ENCODE peak calls at places on chromosomes 5 and 9, in five cellular contexts. D is thoracic aorta, C is heart right ventricle, J is HCT116, P is sigmoid colon. Q is an unnamed sample. For H3K4me1 and H3K27me3, the result is how much of the 10 kb centered on the place peaks cover.

GRCh38 chr5:33743089-33743488 is 148.7 kb downstream of the ADAMTS12 start:
- DNase-seq in D (no peak), C (no peak), J (no peak), P (no peak), Q (no peak)

GRCh38 chr9:88530051-88530450 is 4.9 kb upstream of the NXNL2 start:
- DNase-seq in D (no peak), C (no peak), J (no peak), P (no peak), Q (no peak)

GRCh38 chr5:59483971-59484472 is 409.5 kb downstream of the PDE4D start:
- DNase-seq in D (no peak), C (no peak), J (no peak), P (no peak), Q (no peak)

GRCh38 chr5:2887401-2888348 is 136.2 kb upstream of the IRX2 start:
- DNase-seq in D (no peak), C (no peak), J (no peak), P (peak), Q (no peak)

GRCh38 chr5:93584531-93585053 is 1.6 kb downstream of the NR2F1 start:
- DNase-seq in D (no peak), C (no peak), J (no peak), P (no peak), Q (no peak)

GRCh38 chr9:1210954-1211353 is 160.8 kb downstream of the DMRT2 start:
- DNase-seq in D (no peak), C (no peak), J (no peak), P (no peak), Q (no peak)

GRCh38 chr9:134829356-134829937 is 51.2 kb upstream of the FCN2 start:
- DNase-seq in D (no peak), C (no peak), J (no peak), P (no peak), Q (no peak)

GRCh38 chr9:79661926-79662552 is 90.3 kb downstream of the TLE4 start:
- DNase-seq in D (no peak), C (no peak), J (no peak), P (no peak), Q (no peak)

GRCh38 chr5:6525910-6526309 is 77.3 kb downstream of the UBE2QL1 start:
- DNase-seq in D (no peak), C (no peak), J (peak), P (no peak), Q (no peak)

GRCh38 chr9:99919930-99920329 is 13.5 kb downstream of the STX17 start:
- DNase-seq in D (no peak), C (no peak), J (no peak), P (no peak), Q (no peak)

GRCh38 chr5:62011072-62011664 is 294.8 kb upstream of the KIF2A start:
- DNase-seq in D (no peak), C (no peak), J (no peak), P (no peak), Q (no peak)

GRCh38 chr5:77569409-77569808 is 69.1 kb downstream of the OTP start:
- DNase-seq in D (no peak), C (no peak), J (no peak), P (no peak), Q (no peak)

GRCh38 chr5:73654861-73655318 is 28.9 kb downstream of the ARHGEF28 start:
- DNase-seq in D (no peak), C (no peak), J (no peak), P (no peak), Q (no peak)

GRCh38 chr5:178407646-178408045 is 175.0 kb upstream of the PHYKPL start:
- DNase-seq in D (no peak), C (no peak), J (no peak), P (no peak), Q (no peak)

GRCh38 chr5:35129276-35129675 is 81.5 kb upstream of the AGXT2 start:
- DNase-seq in D (no peak), C (no peak), J (no peak), P (no peak), Q (no peak)

GRCh38 chr5:14503017-14503680 is 78.4 kb upstream of the OTULINL start:
- DNase-seq in D (no peak), C (no peak), J (no peak), P (no peak), Q (no peak)

GRCh38 chr9:116409124-116409523 is 255.5 kb downstream of the PAPPA start:
- DNase-seq in D (no peak), C (no peak), J (no peak), P (no peak), Q (no peak)

GRCh38 chr5:139645495-139645871 is 2.7 kb upstream of the CXXC5 start:
- DNase-seq in D (no peak), C (no peak), J (no peak), P (peak), Q (no peak)

GRCh38 chr5:93252165-93252564 is 328.9 kb downstream of the NR2F1-AS1 start:
- DNase-seq in D (no peak), C (no peak), J (peak), P (no peak), Q (no peak)

GRCh38 chr9:27184556-27185351 is 75.7 kb downstream of the TEK start:
- DNase-seq in D (no peak), C (no peak), J (no peak), P (no peak), Q (no peak)

GRCh38 chr9:130240410-130241197 is 25.0 kb upstream of the HMCN2 start:
- DNase-seq in D (no peak), C (no peak), J (peak), P (peak), Q (no peak)
- H3K4me1 ChIP-seq in D (under half), C (under half), J (under half), P (under half), Q (under half)

DNA sequence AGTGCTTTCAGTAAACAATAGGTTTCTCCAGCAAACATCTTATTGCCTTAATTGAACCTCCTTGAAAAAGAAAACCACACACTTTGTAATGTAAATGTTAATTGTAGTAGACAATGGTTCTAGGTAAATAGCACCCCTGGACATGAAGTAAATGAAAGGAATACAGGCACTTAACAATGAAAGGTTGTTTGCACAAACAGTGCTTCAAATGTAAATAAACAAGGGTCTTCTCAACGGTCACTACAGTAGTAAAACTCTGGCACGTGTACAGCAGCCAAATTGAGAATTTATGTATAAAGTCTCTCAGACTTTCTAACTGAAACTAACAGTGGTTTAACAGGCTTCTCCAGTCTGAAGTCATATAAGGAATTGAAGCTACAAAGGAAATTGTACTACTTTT is 218.4 kb downstream of the MEF2C start:
- DNase-seq in D (no peak), C (no peak), J (no peak), P (no peak), Q (no peak)
- H3K27me3 ChIP-seq in D (half or more), C (under half), J (under half), P (half or more), Q (half or more)

DNA sequence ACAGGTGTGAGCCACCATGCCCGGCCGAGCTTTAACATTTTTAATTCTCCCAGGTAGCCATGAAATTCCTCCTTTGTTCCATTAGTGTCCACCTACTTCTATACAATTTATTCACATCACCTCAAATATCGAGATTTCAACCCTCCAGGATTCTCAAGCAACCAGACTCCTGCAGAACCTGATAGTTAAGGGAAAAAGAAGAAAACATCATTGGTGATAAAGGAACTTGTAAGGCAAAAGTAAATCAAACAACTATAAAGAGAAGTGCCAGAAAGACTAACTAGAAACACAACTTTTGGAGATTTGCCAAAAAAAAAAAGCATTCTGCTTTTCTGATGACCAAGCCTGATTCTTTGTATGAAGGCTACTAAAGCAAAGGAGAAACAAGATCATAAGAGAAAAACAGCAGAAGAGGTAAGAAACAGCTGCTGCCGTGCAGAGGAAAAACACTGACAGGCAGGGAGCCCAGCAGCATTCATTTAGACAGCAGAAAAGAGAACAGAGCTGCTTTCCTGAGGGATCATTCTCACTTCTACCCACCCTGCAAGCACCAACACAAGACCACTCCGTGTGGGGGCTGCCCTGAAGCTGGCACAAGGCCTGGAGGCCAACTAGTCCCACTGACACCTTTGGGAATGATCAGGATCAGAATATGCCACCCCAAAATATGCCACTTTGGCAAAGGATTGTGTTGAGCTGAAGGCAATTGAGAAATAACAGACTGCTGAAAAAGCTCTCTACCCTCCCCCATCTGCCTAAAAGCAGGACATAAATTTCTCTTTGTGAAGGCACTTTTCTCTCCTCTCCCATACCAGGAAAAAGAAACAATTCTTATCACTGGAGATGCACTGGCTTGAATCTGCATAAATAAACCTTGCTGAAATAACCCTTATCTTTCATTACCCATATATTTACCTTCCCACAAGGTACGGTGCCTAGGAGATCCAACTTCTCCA is 75.1 kb downstream of the ALDH7A1 start:
- DNase-seq in D (no peak), C (no peak), J (no peak), P (peak), Q (no peak)
- H3K4me3 ChIP-seq in D (peak), C (no peak), J (no peak), P (no peak), Q (no peak)

GRCh38 chr5:161311141-161311708 is 235.3 kb downstream of the GABRB2 start:
- DNase-seq in D (no peak), C (no peak), J (no peak), P (no peak), Q (no peak)
- H3K4me1 ChIP-seq in D (under half), C (under half), J (under half), P (under half), Q (under half)

GRCh38 chr9:126608551-126608950 is 5.2 kb upstream of the LMX1B start:
- DNase-seq in D (no peak), C (no peak), J (no peak), P (peak), Q (no peak)
- H3K27me3 ChIP-seq in D (under half), C (under half), J (under half), P (under half), Q (under half)

GRCh38 chr5:31194892-31195291 is 1.4 kb downstream of the CDH6 start:
- DNase-seq in D (no peak), C (no peak), J (no peak), P (no peak), Q (no peak)
- H3K4me3 ChIP-seq in D (peak), C (peak), J (no peak), P (peak), Q (no peak)

GRCh38 chr5:53011233-53011632 is 22.1 kb downstream of the ITGA2 start:
- DNase-seq in D (no peak), C (no peak), J (no peak), P (no peak), Q (no peak)
- H3K4me1 ChIP-seq in D (under half), C (under half), J (under half), P (under half), Q (under half)

GRCh38 chr9:130283514-130284248 is 18.1 kb downstream of the HMCN2 start:
- DNase-seq in D (no peak), C (no peak), J (no peak), P (peak), Q (no peak)

GRCh38 chr9:130284249-130284625 is 18.7 kb downstream of the HMCN2 start:
- DNase-seq in D (no peak), C (no peak), J (no peak), P (peak), Q (no peak)

GRCh38 chr9:130285271-130285670 is 19.7 kb downstream of the HMCN2 start:
- DNase-seq in D (no peak), C (no peak), J (no peak), P (no peak), Q (no peak)

GRCh38 chr9:130286072-130286770 is 20.7 kb downstream of the HMCN2 start:
- DNase-seq in D (no peak), C (no peak), J (no peak), P (no peak), Q (no peak)

DNA sequence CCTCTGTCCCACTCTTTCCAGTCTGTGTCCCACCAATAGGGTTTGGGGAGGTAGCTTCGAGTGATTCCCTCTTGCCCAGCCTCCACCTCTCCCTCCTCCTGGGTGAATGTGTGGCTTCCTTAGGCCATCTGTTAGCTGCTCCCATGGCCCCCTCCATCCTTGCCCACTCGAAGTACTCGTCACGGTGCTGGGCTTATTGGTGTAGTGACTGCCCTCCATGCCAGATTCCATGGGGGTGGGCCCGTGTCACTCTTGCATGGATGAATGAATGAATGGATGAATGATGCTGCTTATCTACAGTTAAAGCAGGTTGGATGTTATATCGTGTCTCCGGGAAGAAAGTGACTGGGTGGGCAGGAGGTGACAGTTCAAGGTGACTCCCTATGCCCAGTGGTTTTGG is 19.1 kb downstream of the HMCN2 start:
- DNase-seq in D (no peak), C (no peak), J (no peak), P (peak), Q (no peak)
- H3K27me3 ChIP-seq in D (under half), C (under half), J (under half), P (under half), Q (under half)

DNA sequence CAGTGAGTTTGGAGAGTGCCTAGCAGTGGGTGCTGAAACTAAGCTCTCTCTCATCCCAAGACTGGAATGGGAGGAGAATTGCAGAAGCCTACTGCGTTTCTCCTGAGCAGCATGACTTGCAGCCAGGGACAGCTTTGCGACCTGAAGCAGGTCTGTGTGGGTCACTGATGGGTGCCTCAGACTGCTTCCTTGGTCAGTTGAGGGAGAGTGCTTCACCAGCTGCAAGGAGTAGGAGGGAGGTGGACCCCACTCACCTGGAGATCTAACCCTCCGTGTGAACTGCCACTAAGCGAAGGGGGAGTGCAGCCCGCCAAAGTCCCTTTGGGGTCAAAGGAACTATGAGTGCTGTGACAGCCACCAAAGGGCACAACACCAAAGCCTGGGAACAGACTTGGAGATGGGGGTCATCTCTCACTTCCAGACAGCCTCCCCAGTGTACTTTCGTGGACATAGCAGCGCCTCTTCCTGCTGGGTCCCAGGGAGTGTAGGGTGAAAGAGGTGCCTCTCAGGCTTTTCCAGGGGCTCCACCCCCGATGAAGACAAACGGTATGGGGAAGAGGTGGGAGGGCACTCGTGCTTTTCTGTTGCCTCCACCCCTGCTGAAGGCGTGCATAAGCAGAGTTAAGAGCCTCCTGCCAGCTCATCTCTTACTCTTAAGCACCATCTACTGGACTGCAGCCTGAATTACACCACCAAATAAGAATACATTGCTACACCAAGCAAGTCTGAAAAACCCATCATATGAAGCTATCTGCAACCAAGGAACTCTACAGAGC is 34.3 kb upstream of the MACIR start:
- DNase-seq in D (no peak), C (no peak), J (peak), P (no peak), Q (peak)
- H3K4me3 ChIP-seq in D (no peak), C (no peak), J (no peak), P (no peak), Q (no peak)

Q was measured in CD4-positive, alpha-beta memory T cell.